ENCODE peak calls at places on chromosomes 1 and 21, in six cellular contexts. V is tibial nerve, B is BE2C, S is hepatocyte, M is fibroblast of lung, E is endodermal cell. A is an unnamed sample.

GRCh38 chr21:24727803-24728425 is 879.4 kb downstream of the MRPL39 start:
- DNase-seq in V (no peak), E (no peak), B (no peak), S (no peak), M (peak; percentile 32), A (no peak)

GRCh38 chr1:230517786-230518185 is 91.7 kb upstream of the PGBD5 start:
- DNase-seq in B (peak; percentile 62), S (no peak), E (peak; percentile 54), M (no peak), V (no peak), A (no peak)

GRCh38 chr1:173827611-173828010 is 2.9 kb upstream of the CENPL start:
- DNase-seq in M (no peak), V (no peak), S (no peak), B (no peak), E (no peak), A (no peak)

GRCh38 chr1:178552856-178553255 is 39.9 kb downstream of the TEX35 start:
- DNase-seq in M (no peak), V (no peak), S (no peak), E (no peak), B (no peak), A (no peak)

GRCh38 chr1:228497206-228497605 is 10.0 kb downstream of the RNF187 start:
- DNase-seq in S (no peak), M (no peak), B (no peak), V (no peak), E (peak; percentile 34), A (no peak)

GRCh38 chr1:54305906-54306514 is 100.2 kb downstream of the SSBP3 start:
- DNase-seq in V (no peak), S (no peak), B (no peak), M (no peak), E (no peak), A (no peak)

GRCh38 chr21:40902299-40902698 is 55.3 kb upstream of the DSCAM start:
- DNase-seq in B (no peak), M (no peak), S (no peak), V (no peak), E (no peak), A (no peak)

GRCh38 chr1:80358141-80358540 is 1351.6 kb upstream of the ADGRL4 start:
- DNase-seq in E (no peak), V (no peak), M (peak; percentile 21), B (no peak), S (no peak), A (no peak)

GRCh38 chr1:199549424-199549823 is 478.1 kb upstream of the NR5A2 start:
- DNase-seq in E (no peak), B (no peak), S (no peak), V (no peak), M (no peak), A (no peak)

DNA sequence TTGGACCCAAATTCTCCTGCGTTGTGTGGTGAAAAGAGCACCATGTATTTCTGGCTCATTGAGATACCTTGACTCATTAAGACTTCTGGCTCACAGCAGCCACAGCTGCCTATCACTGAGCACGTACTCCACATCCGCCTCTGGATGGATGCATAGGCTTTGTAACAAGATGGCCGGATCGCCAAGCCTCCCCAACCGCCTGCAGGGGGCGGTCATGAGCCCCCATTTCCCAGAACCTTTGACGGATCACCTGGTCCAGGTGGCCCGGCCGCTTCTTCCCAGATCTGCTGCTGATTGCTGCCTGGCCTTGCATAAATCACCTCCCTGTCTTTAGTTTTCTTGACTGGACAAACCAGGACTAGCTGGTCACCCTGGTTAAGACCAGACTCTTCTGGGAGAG is 156.5 kb upstream of the KLHDC7A start:
- DNase-seq in V (no peak), M (no peak), S (no peak), E (peak; percentile 86), B (no peak), A (no peak)
- TF ChIP-seq CTCF in V (no peak), M (no peak), S (peak; percentile 10), E (peak; percentile 86), B (peak; percentile 32), A (peak; percentile 21)

DNA sequence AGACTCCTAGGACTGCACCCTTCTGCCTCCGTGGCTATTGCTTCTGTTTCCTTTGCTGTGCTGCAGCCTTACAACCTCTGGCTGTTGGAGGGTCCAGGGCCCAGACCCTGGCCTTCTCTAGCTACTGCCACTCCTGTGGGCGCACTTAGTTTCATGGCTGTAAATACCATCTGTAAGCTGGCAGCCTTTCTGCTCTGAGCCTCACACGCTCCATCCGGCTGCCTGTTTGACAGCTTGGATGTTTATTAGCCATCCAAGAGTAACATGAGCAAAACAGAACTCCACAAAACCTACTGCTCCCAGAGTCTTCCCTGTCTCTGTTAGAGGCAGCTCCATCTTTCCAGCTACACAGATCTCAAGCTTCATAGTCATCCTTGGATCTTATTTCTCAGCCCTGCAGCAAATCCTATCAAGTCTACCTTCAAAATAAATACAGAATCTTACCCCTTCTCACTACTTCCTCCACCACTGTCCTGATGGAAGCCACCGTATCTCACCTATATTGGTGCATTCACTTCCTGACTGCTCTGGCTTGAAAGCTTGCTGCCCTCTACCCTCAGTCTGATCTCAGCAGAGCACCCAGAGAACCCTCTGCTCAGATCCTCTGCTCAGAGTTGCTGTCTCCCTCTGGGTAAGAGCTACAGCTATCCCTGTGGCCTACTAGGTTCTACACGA is 19.1 kb downstream of the SLC25A33 start:
- DNase-seq in E (no peak), B (no peak), V (no peak), M (no peak), S (no peak), A (no peak)
- TF ChIP-seq CTCF in E (no peak), B (no peak), V (no peak), M (no peak), S (no peak), A (no peak)

GRCh38 chr1:44608141-44608540 is 66.1 kb downstream of the TMEM53 start:
- DNase-seq in B (no peak), E (no peak), V (no peak), M (no peak), S (no peak), A (no peak)
- TF ChIP-seq CTCF in B (peak; percentile 29), E (peak; percentile 64), V (no peak), M (peak; percentile 22), S (no peak), A (no peak)

GRCh38 chr1:73452522-73452921 is 745.5 kb downstream of the LRRIQ3 start:
- DNase-seq in B (no peak), M (no peak), S (no peak), V (no peak), E (no peak), A (no peak)
- TF ChIP-seq CTCF in B (no peak), M (no peak), S (peak; percentile 33), V (no peak), E (peak; percentile 48), A (peak; percentile 20)

A was measured in endothelial cell.